ENCODE peak calls at places on chromosome 4, in seven cellular contexts. P, H, O, F, D, Y and S are unnamed samples.

GRCh38 chr4:186792994-186793393 is 69.3 kb upstream of the FAT1 start:
- DNase-seq in D (peak; percentile 55), Y (no peak), O (no peak), F (no peak), P (no peak), H (no peak), S (no peak)

GRCh38 chr4:47330856-47331255 is 132.6 kb downstream of the COMMD8 start:
- DNase-seq in O (no peak), D (no peak), P (no peak), F (no peak), Y (no peak), H (peak; percentile 85), S (no peak)

GRCh38 chr4:887034-887763 is 44.9 kb downstream of the GAK start:
- DNase-seq in F (no peak), P (no peak), O (no peak), D (no peak), H (no peak), Y (no peak), S (no peak)

GRCh38 chr4:33924239-33924638 is 2320.1 kb downstream of the ARAP2 start:
- DNase-seq in D (no peak), O (no peak), Y (no peak), F (peak; percentile 82), P (no peak), H (no peak), S (peak; percentile 15)

GRCh38 chr4:65242156-65242846 is 428.0 kb downstream of the EPHA5 start:
- DNase-seq in F (no peak), P (no peak), H (no peak), D (no peak), Y (no peak), O (no peak), S (no peak)

GRCh38 chr4:180380733-180381132 is 1862.5 kb upstream of the TENM3 start:
- DNase-seq in P (no peak), D (no peak), F (peak; percentile 79), H (no peak), O (no peak), Y (no peak), S (no peak)

GRCh38 chr4:85257817-85258216 is 217.1 kb upstream of the ARHGAP24 start:
- DNase-seq in Y (no peak), P (no peak), H (no peak), D (no peak), F (no peak), O (no peak), S (no peak)

GRCh38 chr4:127482049-127482448 is 150.7 kb upstream of the INTU start:
- DNase-seq in O (no peak), H (no peak), Y (no peak), F (no peak), D (no peak), P (no peak), S (no peak)

GRCh38 chr4:150063128-150063527 is 15.1 kb upstream of the DCLK2 start:
- DNase-seq in O (no peak), Y (no peak), F (no peak), D (no peak), P (no peak), H (no peak), S (no peak)

GRCh38 chr4:94451051-94451404 is 714 bp upstream of the PDLIM5 start:
- DNase-seq in H (peak; percentile 6), D (no peak), P (no peak), F (no peak), Y (no peak), O (no peak), S (no peak)

GRCh38 chr4:8079916-8080753 is 78.5 kb downstream of the ABLIM2 start:
- DNase-seq in Y (no peak), O (no peak), P (no peak), F (no peak), D (no peak), H (peak; percentile 57), S (no peak)

GRCh38 chr4:176319237-176319703 is 496 bp upstream of the SPCS3 start:
- DNase-seq in H (no peak), Y (peak; percentile 35), D (no peak), O (no peak), P (no peak), F (no peak), S (no peak)

GRCh38 chr4:8255698-8256441 is 13.7 kb upstream of the HTRA3 start:
- DNase-seq in P (peak; percentile 35), H (no peak), F (no peak), D (peak; percentile 38), Y (no peak), O (no peak), S (no peak)

GRCh38 chr4:115332078-115332477 is 218.7 kb upstream of the NDST4 start:
- DNase-seq in P (no peak), H (no peak), O (no peak), F (no peak), D (no peak), Y (no peak), S (no peak)

GRCh38 chr4:127889903-127890302 is 9.2 kb downstream of the PLK4 start:
- DNase-seq in D (no peak), F (no peak), H (no peak), P (no peak), O (no peak), Y (no peak), S (no peak)

GRCh38 chr4:157045507-157046127 is 30.3 kb upstream of the GLRB start:
- DNase-seq in P (no peak), O (no peak), F (peak; percentile 46), D (peak; percentile 73), H (peak; percentile 86), Y (peak; percentile 81), S (peak; percentile 71)

GRCh38 chr4:94390804-94391410 is 48.3 kb upstream of the HPGDS start:
- DNase-seq in D (no peak), P (no peak), O (no peak), Y (peak; percentile 23), F (no peak), H (peak; percentile 11), S (peak; percentile 41)

GRCh38 chr4:110944501-110944900 is 321.6 kb upstream of the PITX2 start:
- DNase-seq in P (no peak), O (no peak), Y (no peak), H (no peak), F (no peak), D (no peak), S (no peak)

GRCh38 chr4:183773790-183774189 is 114.7 kb downstream of the TRAPPC11 start:
- DNase-seq in O (no peak), H (no peak), P (no peak), F (no peak), D (no peak), Y (no peak), S (no peak)

GRCh38 chr4:109803924-109804571 is 2.2 kb upstream of the CFI start:
- DNase-seq in H (peak; percentile 83), F (peak; percentile 51), P (no peak), Y (peak; percentile 58), O (no peak), D (peak; percentile 21), S (peak; percentile 56)

GRCh38 chr4:41154814-41155177 is 59.5 kb downstream of the APBB2 start:
- DNase-seq in F (no peak), Y (peak; percentile 79), D (no peak), O (no peak), H (no peak), P (no peak), S (peak; percentile 70)

GRCh38 chr4:185700048-185700447 is 111.9 kb downstream of the SORBS2 start:
- DNase-seq in H (no peak), D (no peak), O (no peak), F (no peak), P (no peak), Y (peak; percentile 26), S (no peak)

GRCh38 chr4:24975505-24975904 is 55.2 kb downstream of the LGI2 start:
- DNase-seq in F (no peak), H (no peak), D (no peak), P (no peak), Y (no peak), O (no peak), S (no peak)

GRCh38 chr4:52243367-52243766 is 192.3 kb downstream of the SPATA18 start:
- DNase-seq in H (no peak), D (no peak), Y (no peak), P (no peak), F (no peak), O (no peak), S (no peak)

GRCh38 chr4:168811793-168812651 is 198.0 kb downstream of the CBR4 start:
- DNase-seq in F (no peak), H (peak; percentile 28), Y (peak; percentile 56), P (no peak), D (peak; percentile 40), O (no peak), S (peak; percentile 59)

GRCh38 chr4:8319731-8320385 is 50.3 kb downstream of the HTRA3 start:
- DNase-seq in F (no peak), D (no peak), P (peak; percentile 66), Y (no peak), O (no peak), H (no peak), S (no peak)

GRCh38 chr4:113303315-113303714 is 253.9 kb downstream of the ANK2 start:
- DNase-seq in O (no peak), P (peak; percentile 51), Y (no peak), F (no peak), D (no peak), H (peak; percentile 30), S (no peak)